ENCODE peak calls at places on chromosomes 5 and 9, in four cellular contexts. Y is H1, X is mesendoderm, I is IMR-90. N is an unnamed sample.
A peak's percentile ranks its signal among the peaks of the same experiment; 100 is the strongest.

GRCh38 chr5:139745800-139746690 is 49.6 kb upstream of the PSD2 start:
- DNase-seq in X (peak; percentile 98), I (peak; percentile 67), Y (peak; percentile 75), N (peak; percentile 96)

GRCh38 chr5:91977599-91977998 is 594.5 kb upstream of the ARRDC3 start:
- DNase-seq in X (peak; percentile 14), I (no peak), Y (no peak), N (no peak)

GRCh38 chr5:172866802-172867748 is 33.0 kb downstream of the ERGIC1 start:
- DNase-seq in X (peak; percentile 41), I (peak; percentile 31), Y (no peak), N (peak; percentile 46)

GRCh38 chr5:104189909-104190308 is 627.3 kb upstream of the NUDT12 start:
- DNase-seq in Y (no peak), I (peak; percentile 59), X (no peak), N (no peak)

GRCh38 chr5:172420215-172420934 is 34.0 kb downstream of the SH3PXD2B start:
- DNase-seq in Y (no peak), X (peak; percentile 83), I (peak; percentile 94), N (peak; percentile 70)

GRCh38 chr9:99103909-99104458 is 929 bp upstream of the TGFBR1 start:
- DNase-seq in I (peak; percentile 61), X (no peak), Y (no peak), N (no peak)

GRCh38 chr5:64612349-64612961 is 77.8 kb upstream of the SHISAL2B start:
- DNase-seq in Y (no peak), I (peak; percentile 64), X (peak; percentile 81), N (peak; percentile 36)

GRCh38 chr5:126031989-126032716 is 391.1 kb upstream of the GRAMD2B start:
- DNase-seq in Y (no peak), X (no peak), I (peak; percentile 35), N (no peak)

GRCh38 chr9:134666801-134667200 is 25.2 kb downstream of the COL5A1 start:
- DNase-seq in I (peak; percentile 74), X (no peak), Y (no peak), N (no peak)

GRCh38 chr5:14509556-14509955 is 72.0 kb upstream of the OTULINL start:
- DNase-seq in I (no peak), Y (no peak), X (no peak), N (no peak)

GRCh38 chr9:95360866-95361265 is 43.4 kb upstream of the FANCC start:
- DNase-seq in X (no peak), Y (no peak), I (no peak), N (peak; percentile 33)

GRCh38 chr5:93395891-93396465 is 185.0 kb downstream of the NR2F1-AS1 start:
- DNase-seq in X (peak; percentile 44), Y (no peak), I (peak; percentile 34), N (no peak)

GRCh38 chr5:93394301-93394700 is 186.7 kb downstream of the NR2F1-AS1 start:
- DNase-seq in I (no peak), Y (no peak), X (no peak), N (no peak)

GRCh38 chr5:93399675-93400074 is 181.3 kb downstream of the NR2F1-AS1 start:
- DNase-seq in Y (no peak), I (no peak), X (no peak), N (no peak)

DNA sequence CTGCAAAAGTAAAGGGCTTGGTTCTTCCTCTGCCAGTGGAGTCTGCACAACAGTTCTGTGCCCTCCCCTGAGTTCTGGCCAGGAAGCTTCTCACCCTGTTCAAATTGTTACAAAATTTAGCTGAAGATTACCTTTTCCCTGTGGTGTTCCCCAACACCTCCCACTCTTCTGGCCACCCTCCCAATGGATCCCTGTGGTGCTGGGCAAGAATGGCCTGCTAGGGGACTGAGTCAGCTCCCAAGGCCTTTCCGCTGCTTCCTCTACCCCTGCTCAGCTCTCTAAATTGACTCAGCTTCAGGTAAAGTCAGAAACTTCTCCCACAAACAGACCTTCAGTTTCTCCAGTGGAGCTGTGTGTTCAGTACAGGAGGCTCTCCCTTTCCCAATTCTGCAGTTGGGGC is 186.0 kb downstream of the NR2F1-AS1 start:
- DNase-seq in X (no peak), I (no peak), Y (no peak), N (no peak)
- H2BK15ac ChIP-seq in X (no peak overlapping the region), I (no peak overlapping the region), Y (no peak overlapping the region), N (no peak overlapping the region)

GRCh38 chr5:1300581-1301083 is 5.8 kb upstream of the TERT start:
- DNase-seq in Y (no peak), X (no peak), I (no peak), N (no peak)

GRCh38 chr5:1299961-1300360 is 5.1 kb upstream of the TERT start:
- DNase-seq in X (no peak), I (no peak), Y (no peak), N (peak; percentile 18)

GRCh38 chr5:1302258-1302657 is 7.4 kb upstream of the TERT start:
- DNase-seq in I (no peak), X (no peak), Y (no peak), N (no peak)

GRCh38 chr5:1299511-1299850 is 4.6 kb upstream of the TERT start:
- DNase-seq in I (no peak), Y (no peak), X (no peak), N (peak; percentile 22)

GRCh38 chr5:1304059-1304458 is 9.2 kb upstream of the TERT start:
- DNase-seq in X (no peak), Y (no peak), I (no peak), N (no peak)
- H3K56ac ChIP-seq in X (no peak overlapping the region), Y (no peak overlapping the region), I (no peak overlapping the region), N (no peak overlapping the region)

GRCh38 chr5:141356950-141357349 is 2.1 kb downstream of the PCDHGA4 start:
- DNase-seq in I (no peak), Y (no peak), X (no peak), N (no peak)
- H2AK5ac ChIP-seq in I (no peak overlapping the region), Y (no peak overlapping the region), X (no peak overlapping the region), N (no peak overlapping the region)

DNA sequence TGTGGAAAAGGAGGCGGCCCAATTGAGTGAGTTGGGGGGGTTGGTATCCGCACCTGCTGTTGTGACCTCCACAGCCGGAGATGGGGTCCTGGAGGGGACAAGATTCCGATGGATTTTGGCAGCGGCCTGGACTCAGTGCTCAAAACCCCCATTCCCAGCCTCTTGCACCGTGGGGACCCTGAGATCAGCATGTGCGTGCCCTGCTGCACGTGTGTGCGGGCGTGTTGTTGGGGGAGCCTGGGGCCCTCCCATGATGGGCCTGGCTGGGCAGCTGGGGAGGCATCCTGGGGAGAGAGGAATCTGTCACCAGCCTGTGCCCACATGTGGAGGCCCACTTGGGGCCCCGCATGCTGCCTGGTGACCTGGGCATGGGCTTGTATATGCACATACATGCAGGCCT is 14.9 kb downstream of the CNTFR start:
- DNase-seq in X (no peak), Y (no peak), I (no peak), N (no peak)
- H2BK15ac ChIP-seq in X (no peak overlapping the region), Y (no peak overlapping the region), I (no peak overlapping the region), N (no peak overlapping the region)

DNA sequence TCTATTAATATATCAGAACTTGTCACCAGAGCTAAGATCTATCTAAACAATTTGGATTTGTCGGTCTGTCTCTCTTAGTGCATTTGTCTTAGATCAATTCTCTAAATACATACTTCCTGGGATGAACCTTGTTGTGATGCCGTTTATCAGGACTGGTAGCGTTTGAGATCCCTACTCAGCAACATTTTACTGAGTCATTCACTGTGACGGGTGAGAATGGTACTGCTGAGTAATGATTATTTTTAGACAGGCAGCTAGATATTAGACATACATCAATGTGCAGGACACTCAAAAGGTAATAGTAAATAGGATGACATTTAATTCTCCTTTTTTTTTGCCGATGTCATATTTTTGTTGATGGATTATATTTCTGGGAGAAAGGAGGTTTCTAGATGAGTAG is 209.0 kb downstream of the CSNK1G3 start:
- DNase-seq in X (no peak), I (peak; percentile 7), Y (no peak), N (no peak)
- H3K56ac ChIP-seq in X (no peak overlapping the region), I (no peak overlapping the region), Y (no peak overlapping the region), N (no peak overlapping the region)

GRCh38 chr5:6338871-6339270 is 39.5 kb downstream of the MED10 start:
- DNase-seq in Y (no peak), I (no peak), X (no peak), N (no peak)
- H2AK5ac ChIP-seq in Y (no peak overlapping the region), I (no peak overlapping the region), X (no peak overlapping the region), N (no peak overlapping the region)